ENCODE peak calls at places on chromosomes 11 and 22, in nine cellular contexts. B is SK-N-SH, T is sigmoid colon, G is upper lobe of left lung, H is A549, A is tibial nerve, O is H1, W is ovary, U is stomach. I is an unnamed sample.

GRCh38 chr11:19117760-19118097 is 761 bp downstream of the ZDHHC13 start:
- DNase-seq in B (no peak), T (no peak), G (no peak), H (no peak), A (no peak), O (no peak), W (no peak), U (no peak), I (no peak)

GRCh38 chr11:132444891-132445290 is 1074.5 kb downstream of the NTM start:
- DNase-seq in B (no peak), T (no peak), G (no peak), H (no peak), A (no peak), O (no peak), W (no peak), U (no peak), I (no peak)

GRCh38 chr22:21797444-21798221 is 62.0 kb upstream of the YPEL1 start:
- DNase-seq in B (no peak), T (no peak), G (no peak), H (no peak), A (no peak), O (no peak), W (no peak), U (no peak), I (no peak)

GRCh38 chr22:40065981-40066380 is 71.2 kb downstream of the FAM83F start:
- DNase-seq in B (no peak), T (no peak), G (no peak), H (no peak), A (no peak), O (no peak), W (no peak), U (no peak), I (no peak)

GRCh38 chr22:36027960-36028645 is 521 bp downstream of the RBFOX2 start:
- DNase-seq in B (peak), T (peak), G (no peak), H (no peak), A (peak), O (peak), W (peak), U (no peak), I (no peak)

GRCh38 chr11:122556605-122557004 is 98.9 kb upstream of the UBASH3B start:
- DNase-seq in B (no peak), T (no peak), G (peak), H (no peak), A (no peak), O (peak), W (no peak), U (no peak), I (no peak)

GRCh38 chr11:57072640-57073039 is 83.9 kb downstream of the OR5AK2 start:
- DNase-seq in B (no peak), T (no peak), G (no peak), H (peak), A (peak), O (no peak), W (no peak), U (no peak), I (no peak)

GRCh38 chr22:50467773-50468440 is 6.9 kb downstream of the SBF1 start:
- DNase-seq in B (no peak), T (no peak), G (peak), H (no peak), A (no peak), O (no peak), W (no peak), U (no peak), I (no peak)

GRCh38 chr22:49642741-49643140 is 184.9 kb downstream of the BRD1 start:
- DNase-seq in B (no peak), T (no peak), G (peak), H (no peak), A (no peak), O (no peak), W (no peak), U (no peak), I (no peak)

GRCh38 chr11:9017773-9018172 is 14.0 kb upstream of the NRIP3 start:
- DNase-seq in B (no peak), T (peak), G (peak), H (no peak), A (peak), O (no peak), W (no peak), U (no peak), I (peak)

GRCh38 chr11:130390071-130390758 is 38.2 kb downstream of the ADAMTS8 start:
- DNase-seq in B (no peak), T (no peak), G (no peak), H (peak), A (peak), O (no peak), W (no peak), U (peak), I (no peak)

GRCh38 chr11:105573091-105573490 is 36.8 kb upstream of the GRIA4 start:
- DNase-seq in B (no peak), T (no peak), G (no peak), H (no peak), A (no peak), O (no peak), W (no peak), U (no peak), I (no peak)

GRCh38 chr11:77144854-77145428 is 16.9 kb downstream of the MYO7A start:
- DNase-seq in B (no peak), T (no peak), G (no peak), H (no peak), A (no peak), O (no peak), W (no peak), U (peak), I (no peak)

GRCh38 chr11:119844808-119845207 is 115.8 kb upstream of the NECTIN1 start:
- DNase-seq in B (peak), T (no peak), G (no peak), H (no peak), A (no peak), O (no peak), W (no peak), U (no peak), I (no peak)

GRCh38 chr11:2582958-2583604 is 116.7 kb downstream of the KCNQ1OT1 start:
- DNase-seq in B (no peak), T (peak), G (peak), H (no peak), A (no peak), O (peak), W (peak), U (peak), I (no peak)

GRCh38 chr11:22666700-22667439 is 459 bp downstream of the GAS2 start:
- DNase-seq in B (peak), T (no peak), G (peak), H (no peak), A (no peak), O (peak), W (peak), U (peak), I (no peak)

GRCh38 chr11:76279651-76280050 is 73.3 kb upstream of the WNT11 start:
- DNase-seq in B (no peak), T (no peak), G (no peak), H (no peak), A (no peak), O (no peak), W (no peak), U (no peak), I (no peak)

GRCh38 chr11:125393331-125393730 is 102.7 kb downstream of the FEZ1 start:
- DNase-seq in B (no peak), T (peak), G (no peak), H (no peak), A (no peak), O (no peak), W (no peak), U (no peak), I (no peak)

GRCh38 chr22:36467946-36468345 is 13.5 kb downstream of the TXN2 start:
- DNase-seq in B (no peak), T (no peak), G (no peak), H (peak), A (no peak), O (no peak), W (no peak), U (no peak), I (no peak)

GRCh38 chr11:80441821-80442220 is 1001.0 kb upstream of the TENM4 start:
- DNase-seq in B (no peak), T (no peak), G (no peak), H (no peak), A (no peak), O (no peak), W (no peak), U (no peak), I (no peak)

GRCh38 chr22:48528221-48528915 is 1299.3 kb downstream of the BRD1 start:
- DNase-seq in B (no peak), T (no peak), G (peak), H (no peak), A (no peak), O (no peak), W (no peak), U (peak), I (no peak)

GRCh38 chr11:46305295-46305694 is 27.8 kb downstream of the CREB3L1 start:
- DNase-seq in B (peak), T (no peak), G (peak), H (no peak), A (no peak), O (no peak), W (no peak), U (no peak), I (no peak)

GRCh38 chr11:46304605-46305004 is 27.1 kb downstream of the CREB3L1 start:
- DNase-seq in B (no peak), T (no peak), G (peak), H (no peak), A (no peak), O (no peak), W (no peak), U (no peak), I (no peak)

GRCh38 chr11:46307369-46307768 is 29.9 kb downstream of the CREB3L1 start:
- DNase-seq in B (no peak), T (no peak), G (no peak), H (no peak), A (no peak), O (no peak), W (no peak), U (no peak), I (no peak)

GRCh38 chr11:46307785-46308341 is 30.4 kb downstream of the CREB3L1 start:
- DNase-seq in B (no peak), T (no peak), G (peak), H (no peak), A (no peak), O (no peak), W (no peak), U (no peak), I (no peak)

DNA sequence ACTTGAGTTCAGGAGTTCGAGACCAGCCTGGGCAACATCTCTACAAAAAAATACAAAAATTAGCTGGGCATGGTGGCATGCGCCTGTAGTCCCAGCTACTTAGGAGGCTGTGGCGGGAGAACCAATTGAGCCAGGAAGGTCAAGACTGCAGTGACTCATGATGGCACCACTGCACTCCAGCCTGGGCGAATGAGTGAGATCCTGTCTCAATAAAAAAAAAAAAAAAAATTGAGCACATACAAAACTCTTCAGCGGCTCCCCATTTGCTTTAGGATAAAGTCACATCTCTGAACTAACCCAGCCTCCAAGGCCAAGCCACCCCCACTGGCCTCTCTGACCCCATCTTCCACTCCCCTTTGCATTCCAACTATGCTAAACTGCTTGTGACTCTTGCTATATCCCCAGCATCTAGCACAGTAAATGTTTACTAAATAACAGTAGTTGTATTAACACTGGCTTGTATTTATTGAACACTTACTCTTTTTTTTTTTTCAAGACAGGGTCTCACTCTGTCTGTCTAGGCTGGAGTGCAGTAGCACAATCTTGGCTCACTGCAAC is 28.9 kb downstream of the CREB3L1 start:
- DNase-seq in B (no peak), T (no peak), G (no peak), H (no peak), A (no peak), O (no peak), W (no peak), U (no peak), I (no peak)
- TF ChIP-seq EP300 in B (no peak), T (no peak), G (no peak), H (no peak), A (no peak), O (no peak), W (no peak), U (no peak), I (no peak)

GRCh38 chr11:99423435-99423983 is 402.8 kb downstream of the CNTN5 start:
- DNase-seq in B (no peak), T (no peak), G (no peak), H (no peak), A (no peak), O (no peak), W (no peak), U (no peak), I (no peak)

GRCh38 chr11:99419991-99420390 is 399.2 kb downstream of the CNTN5 start:
- DNase-seq in B (no peak), T (no peak), G (no peak), H (no peak), A (no peak), O (no peak), W (no peak), U (no peak), I (no peak)

GRCh38 chr11:99425596-99425995 is 404.8 kb downstream of the CNTN5 start:
- DNase-seq in B (no peak), T (no peak), G (no peak), H (no peak), A (no peak), O (no peak), W (no peak), U (no peak), I (no peak)

GRCh38 chr11:99424313-99425084 is 403.8 kb downstream of the CNTN5 start:
- DNase-seq in B (no peak), T (no peak), G (peak), H (no peak), A (no peak), O (no peak), W (no peak), U (no peak), I (no peak)

GRCh38 chr11:99422581-99423434 is 402.1 kb downstream of the CNTN5 start:
- DNase-seq in B (no peak), T (no peak), G (no peak), H (no peak), A (no peak), O (no peak), W (no peak), U (no peak), I (no peak)
- TF ChIP-seq EP300 in B (no peak), T (no peak), G (no peak), H (no peak), A (no peak), O (peak), W (no peak), U (no peak), I (no peak)

GRCh38 chr22:23896523-23897186 is 2.5 kb downstream of the MIF start:
- DNase-seq in B (no peak), T (peak), G (peak), H (no peak), A (no peak), O (no peak), W (no peak), U (no peak), I (no peak)
- TF ChIP-seq EP300 in B (no peak), T (no peak), G (no peak), H (no peak), A (no peak), O (no peak), W (no peak), U (no peak), I (no peak)

DNA sequence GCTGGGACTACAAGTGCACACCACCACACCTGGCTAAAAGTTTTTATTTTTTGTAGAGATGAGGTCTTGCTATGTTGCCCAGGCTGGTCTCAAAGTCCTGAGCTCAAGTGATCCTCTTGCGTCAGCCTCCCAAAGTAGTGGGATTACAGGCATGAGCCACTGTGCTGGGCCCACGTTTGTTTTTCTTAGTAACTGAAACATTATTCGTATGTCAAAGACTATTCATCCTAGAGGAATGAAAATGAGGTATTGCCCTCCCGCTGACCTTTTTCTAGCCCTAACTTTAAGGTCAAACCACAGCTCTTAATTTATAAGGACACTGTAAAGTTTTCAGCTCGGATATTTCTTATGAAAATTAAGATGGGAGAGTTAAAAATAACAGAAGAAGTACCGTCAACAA is 33.2 kb upstream of the PAX6 start:
- DNase-seq in B (no peak), T (no peak), G (no peak), H (no peak), A (no peak), O (no peak), W (no peak), U (no peak), I (no peak)
- TF ChIP-seq EP300 in B (no peak), T (no peak), G (no peak), H (no peak), A (no peak), O (no peak), W (no peak), U (no peak), I (no peak)

GRCh38 chr22:44698531-44699421 is 3.2 kb upstream of the PRR5 start:
- DNase-seq in B (no peak), T (peak), G (peak), H (no peak), A (peak), O (peak), W (peak), U (no peak), I (no peak)
- TF ChIP-seq EP300 in B (no peak), T (no peak), G (peak), H (no peak), A (no peak), O (no peak), W (no peak), U (no peak), I (no peak)

GRCh38 chr11:62823677-62824076 is 8.2 kb downstream of the STX5 start:
- DNase-seq in B (no peak), T (no peak), G (no peak), H (no peak), A (no peak), O (no peak), W (no peak), U (no peak), I (no peak)
- TF ChIP-seq EP300 in B (no peak), T (no peak), G (no peak), H (no peak), A (no peak), O (no peak), W (no peak), U (no peak), I (no peak)

DNA sequence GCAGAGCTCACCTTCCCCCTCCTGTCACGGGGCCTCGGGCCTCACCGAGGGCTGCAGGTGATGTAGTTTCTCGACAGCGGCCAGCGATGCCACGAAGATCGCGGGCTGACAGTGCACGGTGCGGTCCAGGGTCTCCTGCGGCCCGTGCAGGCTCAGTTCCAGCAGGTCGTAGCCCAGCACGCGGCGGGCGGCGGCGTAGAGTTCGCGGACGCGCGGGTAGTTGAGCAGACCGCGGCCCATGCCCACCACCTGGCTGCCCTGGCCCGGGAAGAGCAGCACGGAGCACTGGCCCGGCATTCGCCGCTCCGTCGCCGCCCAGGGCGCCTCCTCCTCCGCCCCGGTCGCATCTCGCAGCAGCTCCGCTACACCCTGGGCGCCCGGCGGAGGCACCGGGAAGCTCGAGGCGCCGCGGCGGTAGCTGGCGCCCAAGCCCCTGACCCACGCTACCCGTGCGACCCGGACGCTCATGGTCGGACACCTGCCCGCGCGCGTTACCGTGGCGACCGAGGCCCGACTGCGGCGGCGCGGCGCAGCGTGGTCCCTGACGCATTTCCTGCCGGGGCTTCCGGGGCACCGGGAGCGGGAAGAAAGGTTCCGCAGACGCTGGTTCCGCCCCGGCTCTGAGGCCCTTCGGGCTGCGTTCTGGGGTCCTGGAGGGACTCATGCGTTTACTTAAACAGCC is at the start of gene MCAT:
- DNase-seq in B (peak), T (peak), G (peak), H (peak), A (peak), O (peak), W (peak), U (peak), I (no peak)
- TF ChIP-seq EP300 in B (no peak), T (no peak), G (peak), H (no peak), A (peak), O (no peak), W (no peak), U (no peak), I (no peak)

GRCh38 chr11:118605116-118605867 is 2.1 kb upstream of the PHLDB1 start:
- DNase-seq in B (peak), T (peak), G (no peak), H (no peak), A (peak), O (no peak), W (peak), U (peak), I (peak)
- TF ChIP-seq EP300 in B (no peak), T (peak), G (peak), H (no peak), A (peak), O (no peak), W (peak), U (peak), I (no peak)

GRCh38 chr11:116132273-116132978 is 628.2 kb upstream of the CADM1 start:
- DNase-seq in B (no peak), T (no peak), G (peak), H (no peak), A (no peak), O (peak), W (no peak), U (no peak), I (peak)
- TF ChIP-seq EP300 in B (no peak), T (no peak), G (no peak), H (no peak), A (no peak), O (no peak), W (no peak), U (no peak), I (no peak)

GRCh38 chr11:44574620-44575287 is 9.3 kb downstream of the CD82 start:
- DNase-seq in B (peak), T (no peak), G (no peak), H (no peak), A (no peak), O (no peak), W (no peak), U (peak), I (no peak)
- TF ChIP-seq EP300 in B (no peak), T (no peak), G (no peak), H (no peak), A (no peak), O (no peak), W (no peak), U (no peak), I (no peak)